ENCODE peak calls at places on chromosomes 12 and 14, in five cellular contexts. T is lung, V is uterus, M is PC-9, K is SK-N-SH. S is an unnamed sample. For H3K36me3 and H3K4me1, the result is how much of the 10 kb centered on the place peaks cover.

GRCh38 chr12:30847259-30847658 is 79.3 kb upstream of the TSPAN11 start:
- DNase-seq in T (no peak), V (no peak), M (peak), K (peak), S (peak)

GRCh38 chr12:45671254-45671653 is 58.3 kb upstream of the ARID2 start:
- DNase-seq in T (no peak), V (no peak), M (no peak), K (no peak), S (no peak)

GRCh38 chr12:21416611-21417121 is 20.8 kb upstream of the PYROXD1 start:
- DNase-seq in T (no peak), V (no peak), M (no peak), K (no peak), S (peak)

GRCh38 chr12:52246720-52247621 is 13.9 kb downstream of the KRT7 start:
- DNase-seq in T (no peak), V (no peak), M (peak), K (no peak), S (no peak)

GRCh38 chr14:26596722-26597030 is 1.2 kb downstream of the NOVA1 start:
- DNase-seq in T (no peak), V (peak), M (no peak), K (no peak), S (no peak)

GRCh38 chr12:111529424-111530368 is 69.4 kb downstream of the ATXN2 start:
- DNase-seq in T (no peak), V (peak), M (peak), K (peak), S (peak)

GRCh38 chr12:124824195-124824594 is 39.5 kb downstream of the SCARB1 start:
- DNase-seq in T (no peak), V (no peak), M (no peak), K (no peak), S (no peak)

GRCh38 chr12:45407967-45408743 is 192.3 kb downstream of the ANO6 start:
- DNase-seq in T (no peak), V (no peak), M (no peak), K (no peak), S (no peak)

GRCh38 chr14:23182372-23183014 is 967 bp downstream of the SLC7A8 start:
- DNase-seq in T (peak), V (peak), M (peak), K (no peak), S (no peak)

GRCh38 chr12:64392221-64392620 is 1.7 kb upstream of the C12orf56 start:
- DNase-seq in T (no peak), V (no peak), M (no peak), K (no peak), S (no peak)

GRCh38 chr14:67975429-67975828 is 155.8 kb downstream of the RAD51B start:
- DNase-seq in T (no peak), V (no peak), M (no peak), K (no peak), S (no peak)

GRCh38 chr14:93249128-93249831 is 42.2 kb downstream of the UBR7 start:
- DNase-seq in T (no peak), V (no peak), M (no peak), K (no peak), S (no peak)

GRCh38 chr14:93240678-93241000 is 33.6 kb downstream of the UBR7 start:
- DNase-seq in T (no peak), V (no peak), M (no peak), K (no peak), S (no peak)

GRCh38 chr14:93239869-93240677 is 33.0 kb downstream of the UBR7 start:
- DNase-seq in T (no peak), V (no peak), M (no peak), K (no peak), S (peak)

GRCh38 chr14:93246534-93246933 is 39.5 kb downstream of the UBR7 start:
- DNase-seq in T (no peak), V (no peak), M (no peak), K (no peak), S (no peak)

DNA sequence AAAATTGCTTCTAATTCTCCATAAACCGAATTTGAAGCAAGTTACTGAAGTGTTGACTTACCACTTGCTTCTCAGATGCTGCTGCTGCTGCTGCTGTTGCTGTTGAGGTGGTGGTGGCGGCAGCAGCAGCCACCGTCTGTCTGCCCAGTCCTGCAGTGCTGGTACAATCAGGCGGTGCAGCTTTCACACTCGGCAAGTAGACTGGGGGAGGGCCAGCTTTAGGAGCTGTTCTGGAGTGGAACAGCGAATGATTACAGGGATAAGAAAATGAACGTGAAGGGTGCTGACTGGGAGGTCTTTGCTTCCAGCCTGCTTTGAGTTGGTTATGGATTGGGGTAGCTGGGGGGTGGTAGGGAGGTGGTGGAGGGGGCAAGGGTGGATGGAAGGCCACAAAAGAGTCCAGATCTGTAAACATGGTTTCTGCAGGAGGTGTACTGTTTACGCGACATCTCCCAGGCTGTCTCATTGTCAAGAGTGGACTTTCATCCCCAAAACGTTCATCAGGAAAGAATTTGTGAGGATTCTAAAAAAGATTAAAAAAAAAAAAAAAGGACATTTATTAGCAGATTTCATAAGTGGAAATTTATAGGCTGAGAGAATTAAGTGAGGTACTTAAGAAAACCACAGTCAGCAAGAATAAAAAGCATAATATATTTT is 38.8 kb downstream of the UBR7 start:
- DNase-seq in T (no peak), V (no peak), M (no peak), K (no peak), S (no peak)
- H3K36me3 ChIP-seq in T (under half), V (under half), M (under half), K (half or more), S (under half)

GRCh38 chr14:91403069-91403600 is 14.5 kb downstream of the CCDC88C start:
- DNase-seq in T (no peak), V (no peak), M (no peak), K (peak), S (no peak)
- H3K4me1 ChIP-seq in T (under half), V (under half), M (under half), K (under half), S (under half)

GRCh38 chr12:106157802-106158201 is 19.0 kb upstream of the NUAK1 start:
- DNase-seq in T (no peak), V (no peak), M (no peak), K (no peak), S (no peak)

GRCh38 chr12:106163712-106164111 is 25.0 kb upstream of the NUAK1 start:
- DNase-seq in T (no peak), V (no peak), M (no peak), K (no peak), S (no peak)

GRCh38 chr12:106161491-106161890 is 22.7 kb upstream of the NUAK1 start:
- DNase-seq in T (no peak), V (no peak), M (no peak), K (no peak), S (no peak)

GRCh38 chr12:106160915-106161314 is 22.2 kb upstream of the NUAK1 start:
- DNase-seq in T (no peak), V (no peak), M (no peak), K (no peak), S (no peak)
- H3K27ac ChIP-seq in T (no peak), V (no peak), M (no peak), K (no peak), S (no peak)

DNA sequence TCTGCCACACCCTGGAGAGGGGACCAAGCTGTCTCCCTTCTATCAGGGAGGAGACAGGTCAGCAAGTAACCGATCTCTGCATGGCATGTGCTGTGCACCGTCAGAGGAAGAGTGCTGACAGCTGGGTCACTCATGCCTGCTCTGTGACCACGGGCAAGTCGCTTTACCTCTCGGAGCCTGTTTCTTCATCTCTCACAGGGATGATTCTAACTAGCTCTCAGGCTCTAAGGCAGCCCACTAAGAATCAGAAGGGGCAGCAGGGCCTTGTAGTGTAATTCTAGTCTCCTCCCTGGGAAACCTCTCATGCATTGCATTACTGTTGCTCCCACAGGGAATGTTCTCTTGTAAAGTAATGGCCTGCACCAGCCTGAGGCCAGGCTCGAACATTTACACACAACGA is 11.9 kb downstream of the CD9 start:
- DNase-seq in T (no peak), V (no peak), M (no peak), K (no peak), S (no peak)
- H3K36me3 ChIP-seq in T (under half), V (under half), M (under half), K (under half), S (under half)

GRCh38 chr14:58669556-58670200 is 31.9 kb downstream of the DACT1 start:
- DNase-seq in T (no peak), V (no peak), M (no peak), K (no peak), S (no peak)

GRCh38 chr14:58667900-58668299 is 30.1 kb downstream of the DACT1 start:
- DNase-seq in T (no peak), V (no peak), M (no peak), K (no peak), S (no peak)

GRCh38 chr14:58668848-58669480 is 31.2 kb downstream of the DACT1 start:
- DNase-seq in T (no peak), V (no peak), M (no peak), K (no peak), S (no peak)

GRCh38 chr14:58665773-58666500 is 28.2 kb downstream of the DACT1 start:
- DNase-seq in T (no peak), V (no peak), M (no peak), K (no peak), S (no peak)

GRCh38 chr14:58666737-58667136 is 29.0 kb downstream of the DACT1 start:
- DNase-seq in T (no peak), V (no peak), M (no peak), K (no peak), S (no peak)
- H3K4me1 ChIP-seq in T (under half), V (under half), M (under half), K (under half), S (under half)

DNA sequence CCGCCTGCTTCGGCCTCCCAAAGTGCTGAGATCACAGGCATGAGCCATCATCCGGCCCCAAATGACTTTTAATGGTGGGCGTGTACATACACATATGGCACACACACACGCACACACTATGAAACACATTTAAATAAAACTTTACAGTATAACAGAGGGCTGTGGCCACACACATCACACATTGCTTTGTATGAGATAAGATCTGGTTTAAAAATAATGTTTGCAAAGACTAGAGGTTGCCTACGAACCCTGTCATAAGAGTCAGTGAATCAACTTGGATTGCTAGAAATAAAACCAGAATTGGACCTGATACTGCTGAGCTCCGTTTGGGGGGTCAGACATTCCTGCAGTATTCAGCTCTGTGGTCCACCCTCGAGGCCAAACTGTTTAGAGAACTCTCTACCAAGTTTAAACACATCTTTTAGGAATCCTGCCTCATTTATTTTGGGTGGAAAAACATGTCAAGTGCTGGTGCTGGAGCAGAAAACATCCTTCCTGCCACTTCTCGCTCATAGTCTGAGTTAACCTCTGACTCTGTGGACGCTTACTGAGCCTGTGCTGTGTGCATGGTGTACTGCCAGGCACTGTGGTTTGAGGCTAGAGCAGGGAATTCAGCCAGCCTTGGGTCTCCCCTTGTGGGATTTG is 47.8 kb upstream of the EML1 start:
- DNase-seq in T (no peak), V (no peak), M (no peak), K (no peak), S (peak)
- H3K27ac ChIP-seq in T (peak), V (peak), M (no peak), K (no peak), S (peak)

GRCh38 chr12:51240971-51241370 is 2.3 kb downstream of the DAZAP2 start:
- DNase-seq in T (no peak), V (no peak), M (no peak), K (no peak), S (no peak)
- H3K36me3 ChIP-seq in T (under half), V (under half), M (under half), K (half or more), S (half or more)

GRCh38 chr12:13208533-13209278 is 12.2 kb downstream of the EMP1 start:
- DNase-seq in T (no peak), V (no peak), M (peak), K (peak), S (no peak)
- H3K4me1 ChIP-seq in T (under half), V (under half), M (half or more), K (under half), S (half or more)

DNA sequence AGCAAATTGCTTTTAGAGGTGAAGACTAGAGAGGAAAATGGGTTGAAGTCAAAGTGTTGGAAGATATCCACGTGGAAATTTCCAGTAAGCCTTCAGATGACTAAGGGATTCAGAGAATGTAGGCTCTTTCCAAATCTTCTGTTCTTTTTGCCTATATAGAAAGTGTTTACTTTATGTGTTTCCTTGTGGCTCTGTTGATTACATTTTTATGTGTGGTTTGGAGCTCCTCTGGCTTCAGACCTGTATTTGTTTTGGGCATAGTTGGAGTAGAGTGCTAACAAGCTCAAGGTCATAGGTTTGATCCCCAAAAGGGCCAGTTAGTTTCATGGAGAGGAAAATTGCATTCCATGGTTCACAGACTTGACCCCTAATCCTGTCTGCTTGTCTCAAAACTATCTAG is 91.9 kb downstream of the IGF1 start:
- DNase-seq in T (no peak), V (no peak), M (no peak), K (no peak), S (no peak)
- H3K27ac ChIP-seq in T (no peak), V (no peak), M (no peak), K (no peak), S (no peak)

S was measured in SJSA1.